ENCODE peak calls at places on chromosomes 3 and 15, in nine cellular contexts. I, M, Y, D, W, L, C, Q and T are unnamed samples.

GRCh38 chr3:116614795-116615362 is 94.7 kb upstream of the TUSC7 start:
- DNase-seq in L (no peak), M (no peak), C (peak; percentile 3), I (peak; percentile 0), D (no peak), Q (peak; percentile 12), W (no peak), Y (peak; percentile 12), T (no peak)

GRCh38 chr15:80749589-80749988 is 29.6 kb upstream of the CEMIP start:
- DNase-seq in D (no peak), I (no peak), L (no peak), M (no peak), C (no peak), Q (no peak), Y (no peak), W (no peak), T (no peak)

GRCh38 chr3:110384601-110385000 is 687.0 kb upstream of the NECTIN3 start:
- DNase-seq in Q (peak; percentile 83), Y (peak; percentile 53), W (no peak), I (peak; percentile 86), D (no peak), M (no peak), L (no peak), C (peak; percentile 72), T (no peak)

GRCh38 chr3:112376996-112377395 is 44.0 kb downstream of the CD200 start:
- DNase-seq in Y (no peak), Q (peak; percentile 48), W (no peak), D (no peak), L (no peak), I (peak; percentile 73), C (peak; percentile 78), M (no peak), T (no peak)

GRCh38 chr15:98803228-98804056 is 155.1 kb downstream of the IGF1R start:
- DNase-seq in L (no peak), I (peak; percentile 39), M (no peak), Y (no peak), D (no peak), C (peak; percentile 74), W (no peak), Q (peak; percentile 47), T (no peak)

GRCh38 chr15:30038667-30039523 is 43.9 kb upstream of the GOLGA8J start:
- DNase-seq in L (no peak), Q (no peak), I (no peak), W (no peak), D (no peak), M (no peak), C (no peak), Y (no peak), T (no peak)

GRCh38 chr15:39777497-39777896 is 5.1 kb downstream of the FSIP1 start:
- DNase-seq in M (no peak), Q (no peak), D (no peak), Y (no peak), L (no peak), W (no peak), I (no peak), C (no peak), T (no peak)

GRCh38 chr3:100899440-100900091 is 93.7 kb downstream of the ABI3BP start:
- DNase-seq in Y (no peak), W (no peak), I (peak; percentile 43), C (peak; percentile 31), L (no peak), M (peak; percentile 59), Q (no peak), D (no peak), T (no peak)

GRCh38 chr15:69114231-69114937 is 46.1 kb upstream of the GLCE start:
- DNase-seq in L (no peak), M (no peak), C (no peak), Q (no peak), Y (no peak), W (no peak), I (no peak), D (no peak), T (no peak)

GRCh38 chr15:70195808-70196304 is 98.1 kb upstream of the TLE3 start:
- DNase-seq in L (no peak), I (peak; percentile 95), Q (peak; percentile 90), C (peak; percentile 88), D (peak; percentile 52), M (no peak), Y (peak; percentile 89), W (peak; percentile 88), T (no peak)

GRCh38 chr15:34039506-34040123 is 611 bp upstream of the AVEN start:
- DNase-seq in M (peak; percentile 70), W (no peak), L (no peak), C (peak; percentile 36), D (no peak), I (no peak), Y (no peak), Q (peak; percentile 36), T (no peak)

GRCh38 chr3:12300137-12300536 is 11.3 kb downstream of the PPARG start:
- DNase-seq in C (peak; percentile 78), Q (no peak), I (no peak), L (no peak), D (no peak), M (no peak), Y (no peak), W (no peak), T (no peak)

GRCh38 chr3:188271226-188271894 is 117.4 kb downstream of the LPP start:
- DNase-seq in C (peak; percentile 42), I (no peak), W (no peak), Q (no peak), M (no peak), D (no peak), Y (no peak), L (no peak), T (no peak)

GRCh38 chr3:101995371-101996046 is 146.2 kb downstream of the NFKBIZ start:
- DNase-seq in C (peak; percentile 23), W (peak; percentile 35), Y (no peak), D (no peak), I (peak; percentile 74), Q (peak; percentile 55), L (no peak), M (no peak), T (no peak)

GRCh38 chr3:183085634-183086390 is 13.5 kb downstream of the MCCC1 start:
- DNase-seq in M (no peak), W (no peak), Y (peak; percentile 28), C (peak; percentile 32), L (peak; percentile 20), D (no peak), I (peak; percentile 27), Q (peak; percentile 40), T (no peak)

GRCh38 chr3:180829409-180830405 is 82.8 kb upstream of the FXR1 start:
- DNase-seq in Y (no peak), L (no peak), I (no peak), W (no peak), Q (no peak), C (no peak), M (no peak), D (no peak), T (no peak)

GRCh38 chr15:90241343-90242192 is 7.6 kb downstream of the GDPGP1 start:
- DNase-seq in D (no peak), W (no peak), Y (no peak), C (no peak), M (no peak), L (no peak), Q (no peak), I (no peak), T (no peak)

GRCh38 chr3:14879161-14879888 is 60.6 kb downstream of the FGD5 start:
- DNase-seq in D (no peak), W (no peak), C (peak; percentile 34), L (peak; percentile 57), Q (peak; percentile 43), I (peak; percentile 8), Y (no peak), M (no peak), T (no peak)

DNA sequence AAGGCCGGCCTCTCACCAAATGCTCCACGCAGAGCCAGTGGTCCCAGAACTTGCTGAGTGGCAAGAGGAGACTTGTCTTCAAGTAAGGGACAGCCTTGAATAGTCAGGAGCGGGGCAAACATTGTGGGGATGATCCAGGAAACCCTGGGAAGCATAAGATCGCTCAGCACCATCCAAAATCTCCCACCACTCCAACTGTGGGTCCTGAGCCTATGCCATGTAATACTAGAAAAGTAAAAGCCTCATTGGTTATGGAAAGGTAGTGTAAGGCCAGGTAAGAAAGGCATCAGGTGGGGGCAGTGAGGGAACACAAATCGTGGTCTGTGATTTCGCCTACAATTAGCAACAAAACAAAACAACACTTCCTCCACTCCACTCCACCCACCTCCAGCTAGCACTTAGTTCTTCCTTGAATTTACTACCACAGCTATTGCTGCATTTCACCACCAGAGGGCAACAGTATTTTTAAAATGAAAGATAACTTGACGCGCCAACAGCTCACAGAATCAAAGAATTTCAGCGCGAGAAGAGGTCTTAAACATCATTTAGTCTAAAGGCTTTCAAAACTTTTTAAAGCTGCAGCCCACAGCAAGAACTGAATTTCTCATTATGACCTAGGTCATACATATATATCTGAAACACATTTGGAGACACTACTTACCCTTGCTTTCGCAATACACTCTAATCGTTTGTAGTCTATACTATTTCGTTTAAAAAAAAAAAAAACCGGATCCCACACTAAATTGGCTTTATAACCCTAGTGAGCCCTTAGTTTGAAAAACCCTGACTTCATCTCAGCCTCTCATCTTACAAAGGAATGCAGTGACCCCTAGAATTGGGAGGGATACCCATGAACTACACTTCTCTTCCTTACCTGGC is 4.5 kb downstream of the RARRES1 start:
- DNase-seq in W (peak; percentile 76), D (no peak), M (peak; percentile 81), C (peak; percentile 81), Y (peak; percentile 75), L (no peak), I (peak; percentile 87), Q (peak; percentile 92), T (no peak)
- TF ChIP-seq CTCF in W (peak; percentile 85), D (peak; percentile 91), M (peak; percentile 96), C (peak; percentile 88), Y (peak; percentile 90), L (peak; percentile 88), I (peak; percentile 82), Q (peak; percentile 81), T (peak; percentile 17)

GRCh38 chr3:45693941-45694521 is 4.8 kb downstream of the SACM1L start:
- DNase-seq in M (peak; percentile 41), Q (peak; percentile 17), I (no peak), L (no peak), W (no peak), C (no peak), D (no peak), Y (no peak), T (no peak)
- TF ChIP-seq CTCF in M (no peak), Q (peak; percentile 12), I (no peak), L (peak; percentile 40), W (no peak), C (no peak), D (no peak), Y (no peak), T (no peak)

DNA sequence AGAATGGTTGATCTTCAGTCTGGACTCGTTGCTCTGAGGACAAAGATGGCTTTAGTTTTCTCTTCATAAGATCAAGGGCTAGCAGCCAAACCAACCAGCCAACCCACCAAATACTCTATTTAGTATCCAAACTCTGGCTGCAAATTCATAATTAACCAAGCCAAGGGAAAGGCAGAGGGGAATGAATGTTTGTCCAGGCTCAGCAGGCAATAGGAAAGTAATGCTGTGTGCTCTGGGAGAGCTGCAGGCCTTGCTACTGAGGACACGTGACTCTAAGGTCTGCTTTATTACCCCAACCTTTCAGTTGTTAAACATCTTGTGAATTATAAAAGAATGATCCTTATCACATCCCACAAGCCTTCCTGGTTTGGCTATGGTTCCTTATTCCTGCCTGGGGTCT is 52.3 kb upstream of the GALNT15 start:
- DNase-seq in Q (no peak), I (no peak), D (no peak), M (no peak), W (no peak), C (no peak), Y (peak; percentile 35), L (no peak), T (no peak)
- TF ChIP-seq CTCF in Q (no peak), I (no peak), D (no peak), M (no peak), W (no peak), C (no peak), Y (no peak), L (no peak), T (no peak)

GRCh38 chr15:60535265-60535664 is 56.3 kb upstream of the ICE2 start:
- DNase-seq in D (no peak), M (no peak), I (no peak), W (no peak), C (no peak), Q (no peak), L (no peak), Y (no peak), T (no peak)
- TF ChIP-seq CTCF in D (no peak), M (no peak), I (no peak), W (no peak), C (no peak), Q (no peak), L (no peak), Y (no peak), T (no peak)